ENCODE peak calls at places on chromosome 22, in ten cellular contexts. T is bronchial epithelial cell; V is GM12865; N is PC-3; U is CD4-positive, CD25-positive, alpha-beta regulatory T cell; Q is CD8-positive, alpha-beta memory T cell; I is BJ; J is tibial nerve; C is uterus; E is stomach. X is an unnamed sample.

GRCh38 chr22:45627489-45628233 is 44.0 kb upstream of the ATXN10 start:
- DNase-seq in T (no peak), V (no peak), N (no peak), U (no peak), Q (no peak), I (no peak), J (no peak), C (no peak), E (no peak), X (no peak)

GRCh38 chr22:40953446-40953845 is 2.3 kb downstream of the RBX1 start:
- DNase-seq in T (no peak), V (no peak), N (no peak), U (no peak), Q (no peak), I (no peak), J (no peak), C (no peak), E (no peak), X (no peak)

GRCh38 chr22:36405671-36406070 is 17.9 kb upstream of the MYH9 start:
- DNase-seq in T (peak), V (peak), N (peak), U (peak), Q (peak), I (no peak), J (no peak), C (no peak), E (peak), X (no peak)

GRCh38 chr22:35634981-35635540 is 13.2 kb upstream of the APOL6 start:
- DNase-seq in T (no peak), V (peak), N (no peak), U (no peak), Q (no peak), I (no peak), J (no peak), C (no peak), E (no peak), X (no peak)

GRCh38 chr22:27748355-27749168 is 53.0 kb downstream of the MN1 start:
- DNase-seq in T (peak), V (no peak), N (no peak), U (no peak), Q (no peak), I (peak), J (no peak), C (peak), E (no peak), X (peak)

GRCh38 chr22:48356731-48357130 is 1470.9 kb downstream of the BRD1 start:
- DNase-seq in T (no peak), V (no peak), N (no peak), U (no peak), Q (no peak), I (no peak), J (no peak), C (no peak), E (no peak), X (no peak)

GRCh38 chr22:47736166-47737034 is 974.0 kb downstream of the TBC1D22A start:
- DNase-seq in T (no peak), V (no peak), N (peak), U (no peak), Q (no peak), I (no peak), J (no peak), C (no peak), E (no peak), X (no peak)

GRCh38 chr22:39073941-39074340 is 3.1 kb upstream of the APOBEC3G start:
- DNase-seq in T (no peak), V (no peak), N (no peak), U (no peak), Q (no peak), I (no peak), J (no peak), C (no peak), E (no peak), X (no peak)

GRCh38 chr22:42177891-42178336 is 47.3 kb upstream of the CYP2D6 start:
- DNase-seq in T (no peak), V (no peak), N (no peak), U (no peak), Q (no peak), I (no peak), J (no peak), C (no peak), E (no peak), X (no peak)

GRCh38 chr22:46678785-46679700 is 58.9 kb downstream of the GRAMD4 start:
- DNase-seq in T (no peak), V (no peak), N (no peak), U (no peak), Q (no peak), I (no peak), J (no peak), C (no peak), E (no peak), X (no peak)

GRCh38 chr22:30197389-30197788 is 49.2 kb downstream of the LIF start:
- DNase-seq in T (no peak), V (no peak), N (no peak), U (no peak), Q (no peak), I (no peak), J (no peak), C (no peak), E (no peak), X (no peak)

GRCh38 chr22:30193031-30193794 is 53.3 kb downstream of the LIF start:
- DNase-seq in T (no peak), V (no peak), N (no peak), U (no peak), Q (no peak), I (no peak), J (no peak), C (no peak), E (no peak), X (no peak)

GRCh38 chr22:30196867-30197336 is 49.7 kb downstream of the LIF start:
- DNase-seq in T (no peak), V (no peak), N (no peak), U (no peak), Q (no peak), I (no peak), J (no peak), C (no peak), E (no peak), X (no peak)

GRCh38 chr22:30196141-30196866 is 50.3 kb downstream of the LIF start:
- DNase-seq in T (peak), V (peak), N (peak), U (no peak), Q (peak), I (peak), J (peak), C (peak), E (peak), X (peak)

DNA sequence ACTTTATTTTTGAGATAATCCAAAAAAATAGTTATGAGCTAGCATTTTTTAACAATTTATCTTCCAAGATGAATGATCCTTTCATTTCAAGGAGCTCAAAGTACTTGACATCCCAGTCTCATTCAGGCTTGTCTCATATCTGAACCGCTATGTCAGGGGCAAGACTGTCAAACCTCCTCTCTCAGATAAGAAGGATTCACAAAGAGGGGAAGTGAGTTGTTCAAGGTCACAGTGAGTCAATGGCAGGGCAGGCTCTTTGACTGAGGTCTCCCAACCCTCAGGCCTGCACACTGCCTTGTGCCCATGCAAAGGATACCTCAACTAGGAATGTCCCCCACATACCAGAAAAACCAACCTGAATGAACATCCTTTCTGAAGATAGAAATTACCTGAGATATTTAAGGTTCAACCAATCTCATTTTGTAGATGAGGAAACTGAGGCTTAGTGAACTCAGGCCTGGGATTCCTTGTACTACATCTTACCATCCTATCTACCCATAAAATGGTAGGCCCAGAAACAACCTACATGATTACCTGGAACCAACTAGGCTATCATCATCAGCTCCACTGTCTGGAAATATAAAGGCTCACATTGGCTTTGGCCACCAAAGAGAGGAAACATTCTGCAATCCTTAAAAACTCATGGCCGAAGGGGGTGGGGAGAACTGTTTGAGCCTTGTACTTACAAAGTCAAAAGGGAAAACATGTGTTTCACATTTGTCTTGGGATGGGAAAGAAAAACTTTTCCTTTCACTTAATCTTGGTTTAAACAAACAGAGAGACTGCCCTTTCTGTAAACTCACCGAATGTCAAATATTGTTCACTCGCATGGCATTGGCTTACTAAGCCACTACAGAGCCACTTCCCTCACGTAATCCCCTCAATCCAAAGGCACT is 51.1 kb downstream of the LIF start:
- DNase-seq in T (peak), V (no peak), N (peak), U (no peak), Q (no peak), I (no peak), J (peak), C (peak), E (no peak), X (peak)
- H3K4me3 ChIP-seq in T (no peak), V (no peak), N (no peak), U (peak), Q (no peak), I (no peak), J (peak), C (no peak), E (no peak), X (no peak)

DNA sequence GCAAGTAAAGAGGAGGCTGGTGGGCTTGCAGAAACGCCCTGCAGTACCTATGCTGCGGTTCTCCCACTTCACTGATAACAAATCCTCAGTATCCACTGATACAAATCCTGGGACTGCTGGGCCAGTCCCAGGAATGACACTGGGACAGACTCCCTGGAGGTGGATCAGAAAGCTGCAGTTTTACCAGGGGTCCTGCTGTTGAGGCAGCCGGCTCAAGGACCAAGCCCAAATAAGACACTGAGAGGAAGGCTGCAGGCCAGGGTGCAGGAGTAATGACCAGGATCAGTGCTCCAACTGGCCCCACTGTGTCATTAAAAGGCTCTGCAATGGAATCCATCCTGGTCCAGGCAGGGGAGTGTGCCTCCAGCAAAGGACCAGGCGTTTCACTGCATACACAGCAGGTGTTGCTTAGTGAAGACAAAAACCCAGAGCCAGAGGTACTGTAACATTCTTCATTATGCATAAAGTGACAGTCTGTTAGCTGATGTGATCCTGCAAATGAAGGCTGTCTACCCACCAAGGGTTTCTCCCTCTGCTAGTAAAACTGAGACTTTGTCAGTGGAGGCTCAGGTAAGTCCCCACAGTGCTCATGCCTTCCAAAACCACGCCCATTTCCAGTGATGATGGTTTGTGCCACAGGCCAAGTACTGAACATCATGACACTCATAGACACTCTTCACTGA is 1.4 kb upstream of the C22orf39 start:
- DNase-seq in T (no peak), V (peak), N (no peak), U (no peak), Q (no peak), I (no peak), J (no peak), C (no peak), E (no peak), X (no peak)
- H3K4me3 ChIP-seq in T (no peak), V (peak), N (no peak), U (peak), Q (no peak), I (no peak), J (no peak), C (no peak), E (no peak), X (no peak)

GRCh38 chr22:20038574-20038973 is 17.7 kb downstream of the TANGO2 start:
- DNase-seq in T (no peak), V (no peak), N (no peak), U (no peak), Q (no peak), I (no peak), J (no peak), C (no peak), E (no peak), X (no peak)
- H3K4me3 ChIP-seq in T (no peak), V (no peak), N (no peak), U (no peak), Q (no peak), I (no peak), J (no peak), C (no peak), E (no peak), X (no peak)

GRCh38 chr22:21837184-21837979 is 30.1 kb downstream of the MAPK1 start:
- DNase-seq in T (peak), V (no peak), N (peak), U (no peak), Q (no peak), I (peak), J (no peak), C (peak), E (no peak), X (peak)
- H3K4me3 ChIP-seq in T (no peak), V (no peak), N (no peak), U (no peak), Q (no peak), I (no peak), J (no peak), C (no peak), E (no peak), X (no peak)

GRCh38 chr22:37485714-37486223 is 415 bp downstream of the MFNG start:
- DNase-seq in T (no peak), V (peak), N (no peak), U (no peak), Q (peak), I (no peak), J (no peak), C (no peak), E (no peak), X (no peak)

GRCh38 chr22:37486224-37486845 is at the start of gene MFNG:
- DNase-seq in T (peak), V (peak), N (peak), U (peak), Q (peak), I (no peak), J (peak), C (peak), E (peak), X (no peak)

GRCh38 chr22:37483594-37484114 is 2.5 kb downstream of the MFNG start:
- DNase-seq in T (no peak), V (no peak), N (no peak), U (no peak), Q (no peak), I (no peak), J (no peak), C (no peak), E (no peak), X (no peak)

GRCh38 chr22:37484115-37485005 is 1.8 kb downstream of the MFNG start:
- DNase-seq in T (no peak), V (peak), N (no peak), U (peak), Q (peak), I (no peak), J (peak), C (peak), E (peak), X (no peak)

GRCh38 chr22:37485006-37485713 is 1.0 kb downstream of the MFNG start:
- DNase-seq in T (no peak), V (peak), N (no peak), U (peak), Q (peak), I (no peak), J (no peak), C (no peak), E (no peak), X (no peak)
- H3K4me3 ChIP-seq in T (no peak), V (peak), N (no peak), U (peak), Q (peak), I (no peak), J (peak), C (peak), E (peak), X (no peak)

GRCh38 chr22:16721969-16722368 is 103.2 kb downstream of the XKR3 start:
- DNase-seq in T (no peak), V (no peak), N (no peak), U (no peak), Q (no peak), I (no peak), J (no peak), C (no peak), E (no peak), X (no peak)

DNA sequence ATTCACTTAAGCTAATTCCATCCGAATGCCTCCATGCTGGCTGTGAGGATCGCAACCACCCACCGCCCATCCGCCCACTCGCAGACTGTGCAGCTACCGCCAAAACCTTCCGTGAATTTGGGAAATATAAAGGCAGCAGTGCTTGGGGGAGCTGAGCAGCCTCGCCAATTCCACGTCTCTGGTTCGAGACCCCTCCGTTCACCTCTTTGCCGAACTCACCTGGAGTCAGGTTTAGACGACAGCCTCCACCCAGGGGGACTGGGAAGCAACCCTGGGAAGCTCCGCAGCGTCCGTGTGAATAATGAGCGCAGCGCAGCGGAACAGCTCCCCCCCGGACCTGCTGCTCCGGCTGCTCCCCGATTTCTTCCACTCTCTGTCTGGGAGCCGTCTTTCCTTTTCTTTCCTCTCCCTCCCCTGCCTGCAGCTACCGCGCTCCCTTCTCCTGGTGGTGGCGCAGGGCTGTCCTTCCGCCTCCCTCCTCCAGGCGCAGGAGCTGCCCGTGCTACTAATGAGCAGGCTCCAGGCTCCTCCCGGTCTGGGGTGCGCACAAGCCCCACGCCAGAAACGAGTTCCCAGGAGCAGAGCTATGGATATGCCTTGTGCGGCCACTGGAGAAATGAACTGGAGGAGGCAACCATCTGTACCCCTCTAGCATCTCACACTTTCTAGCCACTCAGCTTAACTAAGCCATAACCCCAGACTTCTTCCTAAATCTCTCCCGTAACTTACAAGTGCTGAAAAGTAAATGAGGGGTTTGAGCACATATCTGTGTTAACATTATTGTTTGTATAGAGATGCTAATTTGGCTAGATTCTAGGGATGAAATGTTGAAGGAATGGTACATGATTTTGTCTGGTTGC is 107.3 kb downstream of the XKR3 start:
- DNase-seq in T (no peak), V (no peak), N (no peak), U (no peak), Q (no peak), I (no peak), J (no peak), C (no peak), E (no peak), X (no peak)
- H3K4me3 ChIP-seq in T (no peak), V (no peak), N (no peak), U (no peak), Q (no peak), I (no peak), J (no peak), C (no peak), E (no peak), X (no peak)

GRCh38 chr22:19108807-19109197 is 13.4 kb downstream of the DGCR2 start:
- DNase-seq in T (peak), V (no peak), N (no peak), U (no peak), Q (no peak), I (no peak), J (no peak), C (no peak), E (no peak), X (no peak)
- H3K4me3 ChIP-seq in T (no peak), V (no peak), N (no peak), U (peak), Q (peak), I (no peak), J (no peak), C (no peak), E (no peak), X (no peak)